ENCODE peak calls at places on chromosomes 7 and 10, in ten cellular contexts. W is SW480; K is A549; F is CD4-positive, alpha-beta T cell; G is stimulated activated effector memory CD8-positive, alpha-beta T cell treated with anti-CD3 and anti-CD28 coated beads, Interleukin-12 subunit alpha, Interleukin-12 subunit beta, amount 100 ng/mL, for 72 hours; Y is mesendoderm; J is OCI-LY7; B is activated CD4-positive, alpha-beta T cell treated with anti-CD3 and anti-CD28 coated beads, Interleukin-2, amount 10 ng/mL, durations not matched to agents 7 days and 5 days; A is anterior cingulate cortex; Z is GM20000. M is an unnamed sample.

GRCh38 chr7:142345817-142346216 is 88.0 kb upstream of the PRSS58 start:
- DNase-seq in W (no peak), K (no peak), F (no peak), G (peak), Y (no peak), J (no peak), B (no peak), A (no peak), Z (no peak), M (no peak)

GRCh38 chr10:26112532-26112931 is 104.0 kb upstream of the GAD2 start:
- DNase-seq in W (no peak), K (no peak), F (no peak), G (no peak), Y (no peak), J (no peak), B (no peak), A (no peak), Z (no peak), M (no peak)

GRCh38 chr10:102072867-102073527 is 7.8 kb downstream of the HPS6 start:
- DNase-seq in W (peak), K (peak), F (peak), G (peak), Y (peak), J (peak), B (peak), A (peak), Z (peak), M (peak)

GRCh38 chr7:142168746-142169145 is 57.2 kb downstream of the MGAM2 start:
- DNase-seq in W (no peak), K (no peak), F (no peak), G (no peak), Y (no peak), J (no peak), B (no peak), A (no peak), Z (no peak), M (no peak)

GRCh38 chr7:128022631-128023532 is 8.4 kb downstream of the LRRC4 start:
- DNase-seq in W (no peak), K (no peak), F (no peak), G (no peak), Y (peak), J (no peak), B (no peak), A (no peak), Z (no peak), M (no peak)

GRCh38 chr10:127417686-127418415 is 131.3 kb upstream of the NPS start:
- DNase-seq in W (no peak), K (no peak), F (no peak), G (no peak), Y (no peak), J (no peak), B (no peak), A (no peak), Z (no peak), M (no peak)

GRCh38 chr10:34808789-34809745 is 6.0 kb downstream of the PARD3 start:
- DNase-seq in W (no peak), K (no peak), F (no peak), G (no peak), Y (peak), J (no peak), B (no peak), A (no peak), Z (no peak), M (no peak)

GRCh38 chr7:69577221-69577620 is 21.1 kb upstream of the AUTS2 start:
- DNase-seq in W (no peak), K (no peak), F (no peak), G (no peak), Y (no peak), J (peak), B (no peak), A (no peak), Z (no peak), M (no peak)

GRCh38 chr10:78316451-78316931 is 282.8 kb downstream of the RPS24 start:
- DNase-seq in W (no peak), K (no peak), F (no peak), G (peak), Y (peak), J (no peak), B (no peak), A (no peak), Z (no peak), M (no peak)

GRCh38 chr7:50068850-50069551 is 24.0 kb downstream of the ZPBP start:
- DNase-seq in W (peak), K (no peak), F (no peak), G (no peak), Y (peak), J (no peak), B (peak), A (no peak), Z (peak), M (no peak)

GRCh38 chr7:17095951-17096350 is 202.5 kb upstream of the AHR start:
- DNase-seq in W (no peak), K (no peak), F (no peak), G (no peak), Y (no peak), J (no peak), B (no peak), A (no peak), Z (no peak), M (no peak)

GRCh38 chr10:47262606-47263295 is 37.2 kb upstream of the GDF10 start:
- DNase-seq in W (no peak), K (no peak), F (no peak), G (no peak), Y (no peak), J (no peak), B (no peak), A (no peak), Z (no peak), M (no peak)

GRCh38 chr10:77004917-77005564 is 632.6 kb downstream of the KCNMA1 start:
- DNase-seq in W (peak), K (peak), F (no peak), G (no peak), Y (peak), J (peak), B (no peak), A (no peak), Z (peak), M (no peak)

GRCh38 chr7:81600608-81601007 is 169.2 kb downstream of the HGF start:
- DNase-seq in W (no peak), K (no peak), F (no peak), G (no peak), Y (no peak), J (no peak), B (no peak), A (no peak), Z (no peak), M (no peak)

GRCh38 chr10:92572362-92573090 is 1.4 kb downstream of the IDE start:
- DNase-seq in W (no peak), K (no peak), F (no peak), G (no peak), Y (no peak), J (no peak), B (no peak), A (no peak), Z (peak), M (no peak)

GRCh38 chr10:114653926-114654325 is 4.1 kb downstream of the ABLIM1 start:
- DNase-seq in W (no peak), K (no peak), F (no peak), G (no peak), Y (no peak), J (no peak), B (peak), A (no peak), Z (no peak), M (no peak)

GRCh38 chr10:33015798-33016547 is 57.9 kb upstream of the ITGB1 start:
- DNase-seq in W (no peak), K (no peak), F (no peak), G (no peak), Y (no peak), J (no peak), B (no peak), A (no peak), Z (no peak), M (no peak)